ENCODE peak calls at places on chromosomes 11 and 22, in five cellular contexts. Y, L, X, W and A are unnamed samples.

GRCh38 chr11:35321532-35322320 is 97.6 kb downstream of the SLC1A2 start:
- DNase-seq in W (no peak), L (no peak), X (no peak), Y (peak; percentile 43), A (no peak)

GRCh38 chr11:87150936-87151335 is 113.2 kb downstream of the TMEM135 start:
- DNase-seq in Y (no peak), W (no peak), L (no peak), X (no peak), A (peak; percentile 24)

GRCh38 chr11:44332665-44333064 is 22.7 kb upstream of the ALX4 start:
- DNase-seq in L (no peak), W (no peak), Y (no peak), X (no peak), A (no peak)

GRCh38 chr11:125084761-125085231 is 21.7 kb downstream of the SLC37A2 start:
- DNase-seq in L (no peak), W (no peak), Y (no peak), X (no peak), A (no peak)

GRCh38 chr11:19474954-19475811 is 234.4 kb upstream of the E2F8 start:
- DNase-seq in Y (no peak), W (no peak), X (no peak), L (no peak), A (no peak)

GRCh38 chr11:90189011-90189410 is 33.8 kb downstream of the CHORDC1 start:
- DNase-seq in W (no peak), Y (no peak), L (no peak), X (no peak), A (no peak)

GRCh38 chr11:98398508-98398907 is 622.2 kb upstream of the CNTN5 start:
- DNase-seq in X (no peak), W (no peak), L (no peak), Y (no peak), A (no peak)

GRCh38 chr11:116062526-116063171 is 558.4 kb upstream of the CADM1 start:
- DNase-seq in X (no peak), Y (no peak), L (no peak), W (no peak), A (no peak)

GRCh38 chr11:64885367-64886286 is 7.2 kb upstream of the EHD1 start:
- DNase-seq in W (no peak), L (no peak), X (no peak), Y (no peak), A (peak; percentile 40)
- H3K4me3 ChIP-seq in W (no peak overlapping the region), L (no peak overlapping the region), X (no peak overlapping the region), Y (no peak overlapping the region), A (no peak overlapping the region)

GRCh38 chr11:84106560-84106959 is 820.4 kb upstream of the CCDC90B start:
- DNase-seq in X (no peak), Y (no peak), L (no peak), W (no peak), A (no peak)

GRCh38 chr11:84105148-84105547 is 819.0 kb upstream of the CCDC90B start:
- DNase-seq in Y (no peak), X (no peak), W (no peak), L (no peak), A (no peak)

GRCh38 chr11:84097186-84097585 is 811.0 kb upstream of the CCDC90B start:
- DNase-seq in W (no peak), X (no peak), L (no peak), Y (no peak), A (no peak)

GRCh38 chr11:84103096-84103495 is 816.9 kb upstream of the CCDC90B start:
- DNase-seq in L (no peak), W (no peak), X (no peak), Y (no peak), A (no peak)
- H3K4me3 ChIP-seq in L (no peak overlapping the region), W (no peak overlapping the region), X (no peak overlapping the region), Y (no peak overlapping the region), A (no peak overlapping the region)

GRCh38 chr11:31813242-31813960 is 2.3 kb upstream of the PAX6 start:
- DNase-seq in X (no peak), Y (no peak), W (no peak), L (no peak), A (no peak)
- H3K4me3 ChIP-seq in X (peak overlapping the region; percentile 46), Y (no peak overlapping the region), W (no peak overlapping the region), L (peak overlapping the region; percentile 73), A (no peak overlapping the region)

DNA sequence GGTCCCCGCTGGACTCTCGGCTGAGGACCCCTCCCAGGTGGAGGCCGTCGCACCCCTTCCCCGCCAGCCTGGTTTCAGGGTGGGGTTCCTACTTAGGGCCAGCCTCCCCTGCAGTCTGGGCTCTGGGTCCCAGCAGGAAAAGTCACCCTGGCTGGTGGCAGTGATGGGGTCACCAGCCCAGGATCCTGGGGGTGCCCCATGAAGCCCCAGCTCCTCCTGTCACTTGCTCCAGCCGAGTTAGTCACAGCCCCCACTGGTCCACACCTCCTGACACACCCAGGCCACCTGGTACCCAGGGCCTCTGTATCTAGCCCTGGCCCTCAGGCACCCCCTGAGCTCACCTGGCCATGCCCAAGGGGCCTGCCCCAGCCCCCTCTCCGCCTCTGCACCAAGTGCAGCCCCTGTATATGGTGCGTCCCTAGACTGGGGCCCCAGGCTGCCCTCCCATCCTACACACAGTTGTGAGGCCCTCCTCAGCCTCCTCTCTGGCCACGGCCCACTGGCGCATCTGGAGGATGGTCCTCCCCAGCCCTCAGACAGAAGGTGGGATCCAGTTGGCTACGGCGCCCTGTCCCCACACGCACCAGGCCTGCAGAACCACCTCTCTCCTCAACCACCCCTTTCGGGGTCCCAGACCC is 6.7 kb downstream of the PLXNB2 start:
- DNase-seq in Y (no peak), L (no peak), X (no peak), W (no peak), A (no peak)
- H3K4me3 ChIP-seq in Y (no peak overlapping the region), L (peak overlapping the region; percentile 96), X (no peak overlapping the region), W (peak overlapping the region; percentile 64), A (no peak overlapping the region)

DNA sequence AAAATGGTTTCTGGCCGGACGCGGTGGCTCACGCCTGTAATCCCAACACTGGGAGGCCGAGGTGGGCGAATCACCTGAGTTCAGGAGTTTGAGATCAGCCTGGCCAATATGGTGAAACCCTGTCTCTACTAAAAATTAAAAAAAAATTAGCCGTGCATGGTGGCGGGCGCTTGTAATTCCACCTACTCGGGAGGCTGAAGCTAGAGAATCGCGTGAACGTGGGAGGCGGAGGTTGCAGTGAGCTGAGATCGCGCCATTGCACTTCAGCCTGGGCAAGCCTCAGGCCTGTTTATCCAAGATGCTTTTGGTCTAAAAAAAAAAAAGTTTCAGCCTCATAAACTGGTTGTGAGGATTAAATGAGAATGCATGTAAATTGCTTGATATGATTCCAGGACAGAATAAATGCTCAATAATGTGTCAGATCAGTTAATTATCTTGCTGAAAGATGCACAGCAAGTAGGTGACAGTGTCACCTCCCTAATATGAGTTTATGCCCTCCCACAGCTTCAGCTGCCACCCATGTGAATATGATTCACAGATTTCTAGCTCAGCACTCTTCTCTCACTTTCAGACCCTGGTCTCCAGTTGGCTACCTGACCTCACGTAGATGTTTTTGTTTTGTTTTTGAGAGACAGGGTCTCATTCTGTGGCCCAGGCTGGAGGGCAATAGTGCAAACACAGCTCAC is 1.1 kb upstream of the ALG8 start:
- DNase-seq in Y (no peak), L (no peak), W (no peak), X (no peak), A (no peak)
- H3K4me3 ChIP-seq in Y (peak overlapping the region; percentile 79), L (peak overlapping the region; percentile 72), W (peak overlapping the region; percentile 78), X (no peak overlapping the region), A (peak overlapping the region; percentile 58)

DNA sequence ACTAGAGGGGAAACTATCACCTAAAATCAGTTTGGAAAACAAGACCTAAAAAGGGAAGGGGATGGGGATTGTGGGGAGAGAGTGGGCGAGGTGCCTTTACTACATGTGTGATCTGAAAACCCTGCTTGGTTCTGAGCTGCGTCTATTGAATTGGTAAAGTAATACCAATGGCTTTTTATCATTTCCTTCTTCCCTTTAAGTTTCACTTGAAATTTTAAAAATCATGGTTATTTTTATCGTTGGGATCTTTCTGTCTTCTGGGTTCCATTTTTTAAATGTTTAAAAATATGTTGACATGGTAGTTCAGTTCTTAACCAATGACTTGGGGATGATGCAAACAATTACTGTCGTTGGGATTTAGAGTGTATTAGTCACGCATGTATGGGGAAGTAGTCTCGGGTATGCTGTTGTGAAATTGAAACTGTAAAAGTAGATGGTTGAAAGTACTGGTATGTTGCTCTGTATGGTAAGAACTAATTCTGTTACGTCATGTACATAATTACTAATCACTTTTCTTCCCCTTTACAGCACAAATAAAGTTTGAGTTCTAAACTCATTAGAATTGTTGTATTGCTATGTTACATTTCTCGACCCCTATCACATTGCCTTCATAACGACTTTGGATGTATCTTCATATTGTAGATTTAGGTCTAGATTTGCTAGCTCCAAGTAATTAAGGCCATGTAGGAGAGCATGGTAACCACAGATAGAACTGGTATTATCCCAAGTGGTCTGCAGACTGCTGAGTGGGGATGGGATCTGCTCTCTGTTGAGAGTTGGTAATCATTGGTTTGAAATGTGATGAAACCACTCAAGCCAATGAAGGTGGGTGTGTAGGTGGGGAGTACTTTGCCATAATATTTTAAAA is 3.6 kb downstream of the NEAT1 start:
- DNase-seq in X (no peak), L (peak; percentile 29), Y (peak; percentile 17), W (peak; percentile 42), A (no peak)
- H3K4me3 ChIP-seq in X (peak overlapping the region; percentile 74), L (peak overlapping the region; percentile 90), Y (peak overlapping the region; percentile 91), W (peak overlapping the region; percentile 77), A (peak overlapping the region; percentile 44)

DNA sequence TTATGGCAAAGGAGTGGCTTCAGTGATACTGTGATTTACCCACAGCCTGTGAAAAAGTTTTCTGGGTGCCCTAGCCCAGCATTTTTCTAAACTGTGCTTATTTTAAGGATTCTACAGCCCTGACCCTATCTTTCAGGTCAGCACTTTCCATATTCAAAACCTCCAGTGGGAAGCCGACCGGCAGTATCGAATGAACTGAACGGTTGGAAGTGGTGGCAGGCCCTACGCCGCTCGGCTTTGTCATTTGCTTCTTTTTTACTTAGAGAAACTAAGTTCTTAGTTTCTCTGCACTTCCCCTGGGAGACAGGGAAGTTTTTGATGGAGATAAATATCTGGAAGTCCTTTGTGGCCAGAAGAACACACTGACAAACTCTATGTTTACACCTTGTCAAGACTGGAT is 994 bp downstream of the GLB1L2 start:
- DNase-seq in Y (no peak), W (no peak), L (no peak), X (no peak), A (no peak)
- H3K4me3 ChIP-seq in Y (peak overlapping the region; percentile 45), W (peak overlapping the region; percentile 71), L (no peak overlapping the region), X (peak overlapping the region; percentile 66), A (no peak overlapping the region)

GRCh38 chr11:57597461-57597892 is at the start of gene SERPING1:
- DNase-seq in Y (peak; percentile 91), L (peak; percentile 86), X (no peak), W (no peak), A (no peak)

GRCh38 chr11:57596266-57596885 is 1.1 kb upstream of the SERPING1 start:
- DNase-seq in X (no peak), L (no peak), W (no peak), Y (no peak), A (no peak)

GRCh38 chr11:57597971-57598830 is 716 bp downstream of the SERPING1 start:
- DNase-seq in W (no peak), X (no peak), Y (peak; percentile 91), L (peak; percentile 94), A (no peak)

GRCh38 chr11:57599381-57599780 is 1.9 kb downstream of the SERPING1 start:
- DNase-seq in X (no peak), Y (no peak), W (no peak), L (no peak), A (no peak)

GRCh38 chr11:57598831-57599155 is 1.3 kb downstream of the SERPING1 start:
- DNase-seq in X (no peak), Y (peak; percentile 51), W (no peak), L (no peak), A (no peak)
- H3K4me3 ChIP-seq in X (no peak overlapping the region), Y (peak overlapping the region; percentile 73), W (no peak overlapping the region), L (peak overlapping the region; percentile 90), A (no peak overlapping the region)